ENCODE peak calls at places on chromosomes 16 and 17, in six cellular contexts. S is GOT3; I is stimulated activated CD4-positive, alpha-beta T cell treated with anti-CD3 and anti-CD28 coated beads, TNF-alpha, amount 100 ng/mL, for 1 hour; C is fibroblast of the aortic adventitia; Z is fibroblast of the conjunctiva; Q is testis. H is an unnamed sample.

GRCh38 chr17:21024024-21024423 is 18.8 kb downstream of the USP22 start:
- DNase-seq in S (no peak), I (no peak), C (no peak), Z (no peak), Q (no peak), H (no peak)

GRCh38 chr17:67055041-67055443 is 10.7 kb downstream of the CACNG1 start:
- DNase-seq in S (no peak), I (no peak), C (no peak), Z (no peak), Q (no peak), H (no peak)

GRCh38 chr17:81552244-81553017 is at the start of gene FAAP100:
- DNase-seq in S (peak), I (peak), C (peak), Z (no peak), Q (peak), H (peak)

GRCh38 chr16:85490971-85491771 is 122.0 kb upstream of the GSE1 start:
- DNase-seq in S (no peak), I (no peak), C (no peak), Z (no peak), Q (peak), H (no peak)

GRCh38 chr17:38325221-38325851 is 18.4 kb downstream of the GPR179 start:
- DNase-seq in S (no peak), I (no peak), C (peak), Z (peak), Q (no peak), H (peak)

GRCh38 chr17:31416503-31416923 is 25.0 kb downstream of the RAB11FIP4 start:
- DNase-seq in S (no peak), I (no peak), C (no peak), Z (no peak), Q (no peak), H (peak)

GRCh38 chr16:73196670-73197069 is 148.7 kb upstream of the ZFHX3 start:
- DNase-seq in S (no peak), I (no peak), C (peak), Z (peak), Q (peak), H (peak)

GRCh38 chr17:44122825-44123355 is 551 bp downstream of the HDAC5 start:
- DNase-seq in S (no peak), I (no peak), C (no peak), Z (no peak), Q (no peak), H (no peak)

GRCh38 chr16:8634991-8635736 is 13.7 kb downstream of the METTL22 start:
- DNase-seq in S (no peak), I (no peak), C (peak), Z (peak), Q (peak), H (no peak)

GRCh38 chr16:1002399-1003161 is 21.0 kb downstream of the SOX8 start:
- DNase-seq in S (peak), I (no peak), C (peak), Z (peak), Q (no peak), H (no peak)

GRCh38 chr17:59342681-59343127 is 11.2 kb downstream of the YPEL2 start:
- DNase-seq in S (no peak), I (no peak), C (no peak), Z (no peak), Q (no peak), H (no peak)

GRCh38 chr16:1150511-1150982 is 2.4 kb upstream of the CACNA1H start:
- DNase-seq in S (no peak), I (no peak), C (peak), Z (no peak), Q (no peak), H (no peak)

GRCh38 chr17:67489273-67489672 is 112.2 kb downstream of the PITPNC1 start:
- DNase-seq in S (no peak), I (no peak), C (no peak), Z (no peak), Q (no peak), H (no peak)

GRCh38 chr17:310111-311010 is 42.2 kb downstream of the RPH3AL start:
- DNase-seq in S (no peak), I (no peak), C (no peak), Z (no peak), Q (no peak), H (no peak)

GRCh38 chr17:39863918-39864746 is at the start of gene IKZF3:
- DNase-seq in S (no peak), I (peak), C (no peak), Z (no peak), Q (peak), H (no peak)

GRCh38 chr16:48810803-48811453 is 200.9 kb upstream of the N4BP1 start:
- DNase-seq in S (no peak), I (no peak), C (no peak), Z (no peak), Q (no peak), H (no peak)

GRCh38 chr16:79451196-79451816 is 149.2 kb downstream of the MAF start:
- DNase-seq in S (no peak), I (no peak), C (no peak), Z (no peak), Q (no peak), H (peak)

GRCh38 chr17:51703364-51704341 is 443.3 kb downstream of the UTP18 start:
- DNase-seq in S (peak), I (no peak), C (peak), Z (peak), Q (peak), H (no peak)

GRCh38 chr17:70521821-70522256 is 352.5 kb downstream of the KCNJ2 start:
- DNase-seq in S (no peak), I (no peak), C (peak), Z (no peak), Q (peak), H (no peak)

GRCh38 chr16:27642753-27643152 is 92.8 kb downstream of the KATNIP start:
- DNase-seq in S (no peak), I (no peak), C (peak), Z (peak), Q (peak), H (no peak)

GRCh38 chr17:55641559-55642160 is 81.0 kb downstream of the TMEM100 start:
- DNase-seq in S (no peak), I (no peak), C (peak), Z (peak), Q (peak), H (peak)

GRCh38 chr16:83903739-83904138 is 4.8 kb downstream of the MLYCD start:
- DNase-seq in S (no peak), I (no peak), C (no peak), Z (no peak), Q (peak), H (no peak)

GRCh38 chr16:80230328-80231117 is 310.3 kb upstream of the DYNLRB2 start:
- DNase-seq in S (no peak), I (no peak), C (peak), Z (no peak), Q (no peak), H (no peak)

GRCh38 chr17:63751806-63752205 is 10.2 kb upstream of the STRADA start:
- DNase-seq in S (no peak), I (no peak), C (no peak), Z (no peak), Q (peak), H (no peak)

GRCh38 chr16:12293017-12293618 is 316.6 kb downstream of the SNX29 start:
- DNase-seq in S (no peak), I (no peak), C (no peak), Z (no peak), Q (peak), H (no peak)

GRCh38 chr16:83813818-83814653 is 6.3 kb downstream of the HSBP1 start:
- DNase-seq in S (no peak), I (no peak), C (peak), Z (peak), Q (no peak), H (no peak)

GRCh38 chr16:85709766-85710423 is 21.1 kb upstream of the GINS2 start:
- DNase-seq in S (no peak), I (no peak), C (no peak), Z (no peak), Q (no peak), H (no peak)

GRCh38 chr17:80646328-80646727 is 101.7 kb downstream of the RPTOR start:
- DNase-seq in S (no peak), I (no peak), C (no peak), Z (no peak), Q (no peak), H (no peak)

GRCh38 chr16:30846649-30847402 is 47.1 kb downstream of the BCL7C start:
- DNase-seq in S (no peak), I (no peak), C (no peak), Z (no peak), Q (no peak), H (no peak)

GRCh38 chr16:57867000-57867561 is 64.8 kb upstream of the KIFC3 start:
- DNase-seq in S (no peak), I (no peak), C (no peak), Z (no peak), Q (no peak), H (no peak)

GRCh38 chr16:27991876-27992275 is 71.6 kb downstream of the GSG1L start:
- DNase-seq in S (no peak), I (no peak), C (no peak), Z (no peak), Q (no peak), H (no peak)

GRCh38 chr16:78478267-78478821 is 378.9 kb downstream of the WWOX start:
- DNase-seq in S (no peak), I (no peak), C (no peak), Z (no peak), Q (no peak), H (no peak)